ENCODE peak calls at places on chromosomes 4 and X, in ten cellular contexts. H is epithelial cell of esophagus, M is cardiac muscle cell, X is H9, O is pancreas, P is left ventricle myocardium inferior, J is ACHN, B is AG20443, R is ELF-1, T is pons. K is an unnamed sample.

GRCh38 chr4:159284733-159285132 is 181.9 kb downstream of the RAPGEF2 start:
- DNase-seq in H (no peak), J (no peak), M (no peak), R (no peak), P (no peak), B (no peak), T (no peak), O (no peak), X (no peak), K (no peak)

GRCh38 chrX:153724252-153725038 is at the start of the genes ABCD1 and BCAP31:
- DNase-seq in M (peak; percentile 90), T (peak; percentile 80), B (peak; percentile 94), X (peak; percentile 84), P (peak; percentile 88), J (peak; percentile 76), H (peak; percentile 84), R (peak; percentile 96), O (peak; percentile 94), K (peak; percentile 95)

GRCh38 chr4:52915730-52916129 is 53.6 kb downstream of the RASL11B start:
- DNase-seq in B (no peak), P (no peak), O (no peak), M (no peak), R (peak; percentile 7), H (peak; percentile 34), X (no peak), T (no peak), J (no peak), K (no peak)

GRCh38 chrX:34655496-34656258 is 1.4 kb downstream of the TMEM47 start:
- DNase-seq in T (no peak), R (peak; percentile 35), P (no peak), J (peak; percentile 3), H (no peak), B (no peak), M (peak; percentile 27), X (no peak), O (no peak), K (no peak)

GRCh38 chrX:96566856-96567255 is 117.8 kb upstream of the DIAPH2 start:
- DNase-seq in M (no peak), O (no peak), H (no peak), T (no peak), R (no peak), P (no peak), B (no peak), X (no peak), J (no peak), K (no peak)

GRCh38 chr4:151540728-151541437 is 131.9 kb downstream of the FHIP1A start:
- DNase-seq in M (no peak), H (peak; percentile 100), O (no peak), T (no peak), X (no peak), P (no peak), J (peak; percentile 49), B (peak; percentile 35), R (no peak), K (peak; percentile 70)

GRCh38 chrX:28058906-28059305 is 77.7 kb upstream of the DCAF8L1 start:
- DNase-seq in J (no peak), O (no peak), T (no peak), R (no peak), B (no peak), M (peak; percentile 23), H (peak; percentile 24), X (no peak), P (no peak), K (no peak)

GRCh38 chr4:127708985-127709384 is 21.2 kb upstream of the SLC25A31 start:
- DNase-seq in X (no peak), O (no peak), B (peak; percentile 37), J (no peak), M (no peak), R (peak; percentile 20), T (no peak), H (peak; percentile 99), P (no peak), K (peak; percentile 53)

GRCh38 chr4:31548823-31549222 is 828.7 kb downstream of the PCDH7 start:
- DNase-seq in J (peak; percentile 10), H (no peak), O (no peak), B (no peak), X (no peak), R (no peak), P (no peak), M (no peak), T (peak; percentile 2), K (no peak)

GRCh38 chr4:93791570-93792195 is 36.9 kb upstream of the ATOH1 start:
- DNase-seq in T (peak; percentile 78), P (no peak), O (peak; percentile 48), J (peak; percentile 58), H (peak; percentile 64), M (peak; percentile 84), B (peak; percentile 64), R (peak; percentile 67), X (peak; percentile 56), K (peak; percentile 84)

GRCh38 chrX:54423161-54423888 is 16.9 kb upstream of the TSR2 start:
- DNase-seq in X (peak; percentile 62), P (no peak), T (no peak), B (peak; percentile 20), M (peak; percentile 15), H (no peak), J (no peak), O (no peak), R (peak; percentile 77), K (no peak)

GRCh38 chr4:146308951-146309350 is 94.6 kb downstream of the REELD1 start:
- DNase-seq in P (no peak), H (no peak), R (no peak), B (peak; percentile 13), X (no peak), J (no peak), O (no peak), M (no peak), T (no peak), K (no peak)

GRCh38 chr4:137685357-137685756 is 153.1 kb upstream of the PCDH18 start:
- DNase-seq in B (peak; percentile 20), M (no peak), T (no peak), O (no peak), J (no peak), R (no peak), H (no peak), P (no peak), X (no peak), K (no peak)

GRCh38 chrX:9988762-9989161 is 21.6 kb downstream of the CLDN34 start:
- DNase-seq in M (no peak), R (no peak), T (no peak), O (no peak), P (no peak), X (no peak), J (peak; percentile 7), B (peak; percentile 12), H (peak; percentile 17), K (no peak)

GRCh38 chr4:10554694-10555093 is 97.5 kb upstream of the ZNF518B start:
- DNase-seq in J (peak; percentile 48), X (peak; percentile 49), H (peak; percentile 68), B (peak; percentile 53), P (no peak), T (peak; percentile 78), R (no peak), M (peak; percentile 69), O (no peak), K (peak; percentile 80)

GRCh38 chrX:53309837-53310236 is 28.5 kb upstream of the IQSEC2 start:
- DNase-seq in H (no peak), R (no peak), O (no peak), M (no peak), J (no peak), B (no peak), P (no peak), X (no peak), T (no peak), K (no peak)

GRCh38 chr4:2928242-2929155 is 34.7 kb downstream of the NOP14 start:
- DNase-seq in T (no peak), B (no peak), J (no peak), P (no peak), M (no peak), R (peak; percentile 81), H (no peak), O (no peak), X (peak; percentile 39), K (peak; percentile 69)

GRCh38 chr4:142815834-142816233 is 30.3 kb downstream of the INPP4B start:
- DNase-seq in H (peak; percentile 70), T (no peak), R (no peak), J (no peak), P (no peak), M (no peak), B (peak; percentile 75), X (no peak), O (no peak), K (no peak)